ENCODE peak calls at places on chromosomes 13 and 19, in nine cellular contexts. E, Z, I, L, B, D, J, N and K are unnamed samples.

GRCh38 chr13:98909016-98909415 is 68.8 kb downstream of the DOCK9 start:
- DNase-seq in E (no peak), Z (no peak), I (no peak), L (no peak), B (no peak), D (peak), J (no peak), N (no peak), K (no peak)

GRCh38 chr19:10870955-10871603 is at the start of gene CARM1:
- DNase-seq in E (peak), Z (peak), I (peak), L (peak), B (peak), D (peak), J (peak), N (peak), K (peak)

GRCh38 chr13:51234676-51235075 is 12.5 kb downstream of the FAM124A start:
- DNase-seq in E (no peak), Z (no peak), I (no peak), L (no peak), B (no peak), D (no peak), J (no peak), N (no peak), K (no peak)

GRCh38 chr19:53621885-53622710 is 9.7 kb upstream of the DPRX start:
- DNase-seq in E (no peak), Z (no peak), I (no peak), L (no peak), B (no peak), D (no peak), J (no peak), N (peak), K (no peak)

GRCh38 chr19:2341247-2341705 is 12.8 kb downstream of the SPPL2B start:
- DNase-seq in E (no peak), Z (no peak), I (no peak), L (no peak), B (no peak), D (no peak), J (no peak), N (no peak), K (no peak)

GRCh38 chr19:19568802-19569756 is 31.0 kb downstream of the CILP2 start:
- DNase-seq in E (no peak), Z (no peak), I (no peak), L (no peak), B (no peak), D (peak), J (no peak), N (no peak), K (no peak)

GRCh38 chr19:2767688-2768087 is 15.4 kb downstream of the SGTA start:
- DNase-seq in E (no peak), Z (no peak), I (no peak), L (no peak), B (no peak), D (no peak), J (no peak), N (no peak), K (no peak)

GRCh38 chr19:34976611-34977010 is 12.6 kb upstream of the ZNF792 start:
- DNase-seq in E (no peak), Z (no peak), I (no peak), L (no peak), B (no peak), D (no peak), J (no peak), N (no peak), K (no peak)

GRCh38 chr19:37468961-37469777 is at the start of gene ZNF570:
- DNase-seq in E (peak), Z (peak), I (peak), L (peak), B (peak), D (peak), J (peak), N (peak), K (peak)

GRCh38 chr13:21672811-21673591 is 2.1 kb downstream of the FGF9 start:
- DNase-seq in E (no peak), Z (no peak), I (peak), L (no peak), B (no peak), D (no peak), J (peak), N (no peak), K (no peak)

GRCh38 chr19:5225486-5226345 is 114.9 kb downstream of the PTPRS start:
- DNase-seq in E (no peak), Z (no peak), I (peak), L (no peak), B (peak), D (no peak), J (peak), N (no peak), K (no peak)

GRCh38 chr13:44899967-44900366 is 89.3 kb downstream of the NUFIP1 start:
- DNase-seq in E (no peak), Z (no peak), I (no peak), L (no peak), B (no peak), D (no peak), J (no peak), N (no peak), K (no peak)

GRCh38 chr13:70473912-70474311 is 365.7 kb upstream of the KLHL1 start:
- DNase-seq in E (no peak), Z (no peak), I (no peak), L (no peak), B (no peak), D (no peak), J (no peak), N (no peak), K (no peak)

GRCh38 chr13:75635621-75636338 is at the start of gene LMO7:
- DNase-seq in E (no peak), Z (peak), I (peak), L (peak), B (peak), D (no peak), J (peak), N (peak), K (no peak)

GRCh38 chr19:46718157-46718933 is 1.4 kb upstream of the PRKD2 start:
- DNase-seq in E (no peak), Z (no peak), I (no peak), L (peak), B (no peak), D (no peak), J (no peak), N (no peak), K (no peak)

GRCh38 chr13:112000888-112001287 is 66.1 kb upstream of the SOX1 start:
- DNase-seq in E (no peak), Z (no peak), I (no peak), L (no peak), B (no peak), D (no peak), J (no peak), N (no peak), K (no peak)

GRCh38 chr13:45368571-45368970 is 27.6 kb upstream of the TPT1 start:
- DNase-seq in E (peak), Z (no peak), I (no peak), L (no peak), B (no peak), D (no peak), J (no peak), N (no peak), K (no peak)

GRCh38 chr13:84607614-84608013 is 725.3 kb upstream of the SLITRK1 start:
- DNase-seq in E (no peak), Z (no peak), I (no peak), L (no peak), B (no peak), D (peak), J (no peak), N (no peak), K (peak)

GRCh38 chr19:57099199-57099661 is 20.6 kb upstream of the USP29 start:
- DNase-seq in E (no peak), Z (peak), I (peak), L (peak), B (peak), D (peak), J (peak), N (no peak), K (peak)
- TF ChIP-seq CTCF in E (peak), Z (peak), I (peak), L (peak), B (peak), D (peak), J (peak), N (peak), K (peak)

GRCh38 chr19:897442-898039 is 4.3 kb downstream of the RNU6-9 start:
- DNase-seq in E (peak), Z (no peak), I (no peak), L (no peak), B (no peak), D (no peak), J (no peak), N (no peak), K (no peak)
- TF ChIP-seq CTCF in E (no peak), Z (no peak), I (peak), L (no peak), B (no peak), D (no peak), J (peak), N (no peak), K (no peak)

GRCh38 chr13:110353339-110353977 is 46.4 kb downstream of the COL4A2 start:
- DNase-seq in E (no peak), Z (no peak), I (no peak), L (no peak), B (no peak), D (no peak), J (no peak), N (no peak), K (no peak)

GRCh38 chr13:110354209-110354627 is 47.1 kb downstream of the COL4A2 start:
- DNase-seq in E (no peak), Z (no peak), I (no peak), L (no peak), B (no peak), D (no peak), J (no peak), N (no peak), K (no peak)

GRCh38 chr13:110354715-110355473 is 47.8 kb downstream of the COL4A2 start:
- DNase-seq in E (no peak), Z (no peak), I (no peak), L (peak), B (no peak), D (no peak), J (no peak), N (no peak), K (no peak)

GRCh38 chr13:110351636-110352420 is 44.7 kb downstream of the COL4A2 start:
- DNase-seq in E (no peak), Z (no peak), I (no peak), L (no peak), B (no peak), D (no peak), J (no peak), N (no peak), K (no peak)

DNA sequence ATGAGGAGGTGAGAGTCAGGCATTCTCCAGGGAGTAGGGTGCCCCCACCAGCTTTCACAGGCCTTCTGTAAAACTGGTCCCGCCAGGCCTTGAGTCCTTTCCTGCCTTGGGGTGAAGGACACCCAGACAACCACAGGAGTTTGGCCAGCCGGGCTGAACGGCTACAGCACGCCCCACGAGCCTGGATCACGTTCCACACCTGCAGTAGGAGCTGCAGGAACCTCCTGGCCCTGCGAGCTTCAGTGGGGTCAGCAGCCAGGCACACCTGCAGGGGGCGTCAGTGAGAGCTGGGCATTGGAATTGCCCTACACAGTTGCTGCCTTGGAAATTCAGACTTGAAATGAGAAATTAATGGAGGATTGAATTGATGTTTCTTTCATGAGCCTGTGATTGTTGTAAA is 45.7 kb downstream of the COL4A2 start:
- DNase-seq in E (no peak), Z (no peak), I (no peak), L (no peak), B (no peak), D (no peak), J (peak), N (no peak), K (no peak)
- TF ChIP-seq CTCF in E (peak), Z (no peak), I (peak), L (no peak), B (peak), D (peak), J (peak), N (no peak), K (peak)

DNA sequence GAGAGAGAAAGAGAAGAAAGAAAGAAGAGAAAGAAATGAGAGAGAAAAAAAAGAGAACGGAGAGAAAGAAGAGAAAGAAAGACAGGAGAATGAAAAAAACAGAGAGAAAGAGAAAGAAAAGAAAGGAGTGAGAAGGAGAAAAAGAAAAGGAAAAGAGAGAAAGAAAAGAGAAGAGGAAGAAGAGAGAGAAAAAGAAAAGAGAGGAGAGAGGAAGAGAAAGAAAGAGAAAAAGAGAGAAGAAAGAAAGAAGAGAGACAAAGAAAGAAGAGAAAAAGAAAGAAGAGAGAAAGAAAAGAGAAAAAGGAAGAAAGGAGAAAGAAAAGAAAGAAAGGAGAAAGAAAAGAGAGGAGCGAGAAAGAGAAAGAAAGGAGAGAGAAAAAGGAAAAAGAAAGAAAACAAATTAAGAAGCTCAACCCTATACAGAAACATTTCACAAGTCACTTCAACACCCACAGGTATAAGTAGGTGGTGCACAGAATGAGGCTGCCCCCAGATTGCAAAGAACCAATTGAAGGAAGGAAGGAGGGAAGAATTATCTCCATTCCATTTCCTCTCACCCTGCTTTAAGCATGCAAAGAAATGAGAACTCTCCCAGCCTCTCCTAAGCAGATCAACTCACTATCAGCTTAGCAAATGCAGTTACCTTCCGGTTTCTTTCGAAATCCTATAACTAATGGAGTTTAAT is 98.8 kb upstream of the CACNA1A start:
- DNase-seq in E (no peak), Z (no peak), I (no peak), L (no peak), B (no peak), D (no peak), J (no peak), N (no peak), K (no peak)
- TF ChIP-seq CTCF in E (no peak), Z (no peak), I (no peak), L (no peak), B (no peak), D (no peak), J (no peak), N (no peak), K (no peak)

GRCh38 chr13:37131092-37131491 is 25.6 kb upstream of the CSNK1A1L start:
- DNase-seq in E (no peak), Z (no peak), I (no peak), L (no peak), B (no peak), D (no peak), J (no peak), N (no peak), K (no peak)

GRCh38 chr13:37129867-37130266 is 24.4 kb upstream of the CSNK1A1L start:
- DNase-seq in E (no peak), Z (no peak), I (no peak), L (no peak), B (no peak), D (no peak), J (no peak), N (no peak), K (no peak)

GRCh38 chr13:37134411-37135041 is 29.1 kb upstream of the CSNK1A1L start:
- DNase-seq in E (no peak), Z (peak), I (no peak), L (peak), B (no peak), D (peak), J (peak), N (no peak), K (no peak)

GRCh38 chr13:37136187-37136586 is 30.7 kb upstream of the CSNK1A1L start:
- DNase-seq in E (no peak), Z (no peak), I (no peak), L (no peak), B (no peak), D (peak), J (no peak), N (no peak), K (no peak)

DNA sequence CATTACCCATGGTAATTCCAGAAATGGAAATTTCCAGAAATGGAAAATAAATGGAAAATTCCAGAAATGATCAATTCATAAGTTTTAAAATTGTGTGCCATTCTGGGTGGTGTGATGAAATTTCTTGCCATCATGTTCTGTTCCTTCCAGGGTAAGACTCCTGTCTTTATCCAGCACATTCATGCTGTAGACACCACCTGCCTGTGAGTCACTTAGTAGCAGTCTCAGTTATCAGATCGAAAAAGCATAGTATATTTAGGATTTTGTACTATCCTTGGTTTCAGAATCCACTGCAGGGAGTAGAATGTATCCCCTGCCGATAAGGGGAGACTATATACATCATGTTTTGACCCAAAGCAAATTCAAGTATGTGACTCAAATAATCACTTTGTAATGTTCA is 26.7 kb upstream of the CSNK1A1L start:
- DNase-seq in E (no peak), Z (no peak), I (no peak), L (no peak), B (no peak), D (no peak), J (no peak), N (no peak), K (no peak)
- TF ChIP-seq CTCF in E (no peak), Z (no peak), I (no peak), L (no peak), B (no peak), D (no peak), J (no peak), N (no peak), K (no peak)